ENCODE peak calls at places on chromosome 15, in eight cellular contexts. Z, B, T, R, G, U, S and O are unnamed samples.

GRCh38 chr15:73321496-73322344 is 47.0 kb downstream of the HCN4 start:
- DNase-seq in Z (no peak), B (no peak), T (no peak), R (no peak), G (no peak), U (no peak), S (no peak), O (no peak)

GRCh38 chr15:77033417-77033728 is 37.5 kb downstream of the TSPAN3 start:
- DNase-seq in Z (no peak), B (no peak), T (no peak), R (peak), G (no peak), U (no peak), S (no peak), O (no peak)

GRCh38 chr15:64092864-64093626 is 593 bp downstream of the CIAO2A start:
- DNase-seq in Z (no peak), B (peak), T (peak), R (peak), G (peak), U (no peak), S (peak), O (no peak)

GRCh38 chr15:83283813-83284562 is 476 bp downstream of the BNC1 start:
- DNase-seq in Z (no peak), B (no peak), T (no peak), R (no peak), G (no peak), U (peak), S (no peak), O (no peak)

GRCh38 chr15:77541421-77542181 is 91.1 kb downstream of the LINGO1 start:
- DNase-seq in Z (peak), B (peak), T (no peak), R (no peak), G (peak), U (no peak), S (peak), O (no peak)

GRCh38 chr15:79311901-79312553 is 1.1 kb downstream of the TMED3 start:
- DNase-seq in Z (no peak), B (no peak), T (no peak), R (no peak), G (no peak), U (no peak), S (no peak), O (no peak)

GRCh38 chr15:40338921-40339620 is 1.7 kb downstream of the CCDC9B start:
- DNase-seq in Z (no peak), B (peak), T (peak), R (peak), G (peak), U (no peak), S (peak), O (no peak)

GRCh38 chr15:52805351-52806283 is 15.5 kb upstream of the ONECUT1 start:
- DNase-seq in Z (no peak), B (no peak), T (no peak), R (no peak), G (no peak), U (no peak), S (no peak), O (no peak)

GRCh38 chr15:43872416-43873020 is 45.7 kb downstream of the WDR76 start:
- DNase-seq in Z (no peak), B (peak), T (peak), R (peak), G (peak), U (peak), S (no peak), O (peak)

GRCh38 chr15:65211157-65211982 is at the start of gene CILP:
- DNase-seq in Z (no peak), B (peak), T (peak), R (peak), G (peak), U (peak), S (peak), O (no peak)

GRCh38 chr15:64856429-64857145 is 14.9 kb downstream of the PLEKHO2 start:
- DNase-seq in Z (no peak), B (peak), T (no peak), R (peak), G (peak), U (peak), S (peak), O (no peak)

GRCh38 chr15:84570164-84570692 is 30.6 kb upstream of the ZSCAN2 start:
- DNase-seq in Z (peak), B (peak), T (no peak), R (peak), G (no peak), U (no peak), S (peak), O (no peak)

GRCh38 chr15:48097264-48097663 is 23.5 kb upstream of the SLC24A5 start:
- DNase-seq in Z (no peak), B (no peak), T (no peak), R (no peak), G (no peak), U (no peak), S (no peak), O (no peak)

GRCh38 chr15:45892182-45892581 is 257.4 kb downstream of the SQOR start:
- DNase-seq in Z (no peak), B (no peak), T (no peak), R (peak), G (no peak), U (no peak), S (no peak), O (no peak)

GRCh38 chr15:83734487-83734886 is 80.6 kb downstream of the ADAMTSL3 start:
- DNase-seq in Z (no peak), B (no peak), T (no peak), R (no peak), G (no peak), U (peak), S (no peak), O (no peak)

GRCh38 chr15:68843425-68844311 is 23.0 kb upstream of the ANP32A start:
- DNase-seq in Z (peak), B (no peak), T (peak), R (no peak), G (no peak), U (no peak), S (no peak), O (no peak)

GRCh38 chr15:69081310-69082004 is 67.0 kb downstream of the NOX5 start:
- DNase-seq in Z (no peak), B (peak), T (peak), R (peak), G (peak), U (peak), S (peak), O (no peak)

GRCh38 chr15:29773816-29774215 is 48.5 kb downstream of the TJP1 start:
- DNase-seq in Z (no peak), B (no peak), T (no peak), R (no peak), G (no peak), U (no peak), S (no peak), O (no peak)

GRCh38 chr15:28017423-28017924 is 81.6 kb downstream of the OCA2 start:
- DNase-seq in Z (no peak), B (no peak), T (no peak), R (no peak), G (no peak), U (no peak), S (no peak), O (no peak)

GRCh38 chr15:39589815-39590644 is 9.2 kb downstream of the THBS1 start:
- DNase-seq in Z (no peak), B (no peak), T (no peak), R (no peak), G (peak), U (no peak), S (no peak), O (no peak)

GRCh38 chr15:52369455-52369854 is 73.9 kb upstream of the MYO5C start:
- DNase-seq in Z (no peak), B (no peak), T (no peak), R (no peak), G (no peak), U (no peak), S (no peak), O (no peak)

GRCh38 chr15:71666723-71667122 is 143.6 kb upstream of the NR2E3 start:
- DNase-seq in Z (no peak), B (no peak), T (no peak), R (no peak), G (peak), U (no peak), S (no peak), O (no peak)

GRCh38 chr15:67135494-67135893 is 70.1 kb downstream of the SMAD3 start:
- DNase-seq in Z (no peak), B (no peak), T (no peak), R (no peak), G (peak), U (no peak), S (no peak), O (no peak)

GRCh38 chr15:58332676-58333400 is 99.0 kb upstream of the LIPC start:
- DNase-seq in Z (no peak), B (no peak), T (peak), R (no peak), G (peak), U (no peak), S (no peak), O (no peak)

GRCh38 chr15:71706461-71707229 is 103.7 kb upstream of the NR2E3 start:
- DNase-seq in Z (no peak), B (no peak), T (no peak), R (no peak), G (no peak), U (no peak), S (no peak), O (no peak)

GRCh38 chr15:64893481-64894394 is 18.0 kb upstream of the ANKDD1A start:
- DNase-seq in Z (peak), B (peak), T (peak), R (peak), G (peak), U (peak), S (peak), O (peak)

GRCh38 chr15:41919954-41920538 is 26.2 kb upstream of the SPTBN5 start:
- DNase-seq in Z (no peak), B (peak), T (peak), R (no peak), G (peak), U (peak), S (no peak), O (no peak)

GRCh38 chr15:27399236-27399635 is 428.3 kb downstream of the GABRG3 start:
- DNase-seq in Z (no peak), B (no peak), T (no peak), R (no peak), G (no peak), U (no peak), S (no peak), O (no peak)

GRCh38 chr15:31175484-31175883 is 74.0 kb upstream of the TRPM1 start:
- DNase-seq in Z (no peak), B (no peak), T (no peak), R (no peak), G (no peak), U (no peak), S (no peak), O (no peak)

GRCh38 chr15:70936326-70936725 is 43.7 kb downstream of the LRRC49 start:
- DNase-seq in Z (peak), B (no peak), T (no peak), R (no peak), G (peak), U (no peak), S (no peak), O (no peak)

GRCh38 chr15:66982816-66983215 is 82.6 kb upstream of the SMAD3 start:
- DNase-seq in Z (no peak), B (no peak), T (no peak), R (no peak), G (no peak), U (no peak), S (no peak), O (no peak)

GRCh38 chr15:39934415-39935044 is 615 bp downstream of the EIF2AK4 start:
- DNase-seq in Z (no peak), B (no peak), T (no peak), R (no peak), G (no peak), U (no peak), S (no peak), O (no peak)

GRCh38 chr15:53323197-53323596 is 436.3 kb downstream of the WDR72 start:
- DNase-seq in Z (no peak), B (no peak), T (no peak), R (no peak), G (no peak), U (no peak), S (no peak), O (no peak)

GRCh38 chr15:63465104-63465503 is 39.3 kb upstream of the USP3 start:
- DNase-seq in Z (no peak), B (no peak), T (no peak), R (no peak), G (peak), U (no peak), S (no peak), O (no peak)

GRCh38 chr15:98083203-98083910 is 122.9 kb downstream of the ARRDC4 start:
- DNase-seq in Z (no peak), B (no peak), T (no peak), R (no peak), G (no peak), U (no peak), S (no peak), O (no peak)

DNA sequence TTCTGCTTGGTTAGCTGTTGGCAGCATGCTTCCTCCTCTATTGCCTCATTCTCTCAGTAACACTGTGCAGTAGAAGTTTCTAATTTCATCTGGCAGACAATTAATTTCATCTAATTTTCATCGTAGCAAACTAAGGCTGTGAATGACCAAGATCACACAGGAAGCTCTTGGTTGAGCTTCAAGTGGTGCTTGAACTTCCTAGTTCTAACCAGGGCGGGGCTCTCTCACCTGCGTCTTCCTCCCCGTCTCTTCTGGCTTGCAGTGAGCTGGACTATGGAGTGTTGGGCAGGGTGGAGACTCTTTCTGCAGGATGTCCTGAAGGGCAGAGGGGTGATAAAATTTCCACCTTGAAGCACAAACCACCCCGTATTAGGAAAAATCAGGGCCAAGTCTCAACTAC is 2.0 kb upstream of the IL16 start:
- DNase-seq in Z (no peak), B (no peak), T (no peak), R (no peak), G (no peak), U (no peak), S (no peak), O (no peak)
- H3K4me3 ChIP-seq in Z (no peak), B (no peak), T (no peak), R (no peak), G (no peak), U (no peak), S (no peak), O (no peak)

DNA sequence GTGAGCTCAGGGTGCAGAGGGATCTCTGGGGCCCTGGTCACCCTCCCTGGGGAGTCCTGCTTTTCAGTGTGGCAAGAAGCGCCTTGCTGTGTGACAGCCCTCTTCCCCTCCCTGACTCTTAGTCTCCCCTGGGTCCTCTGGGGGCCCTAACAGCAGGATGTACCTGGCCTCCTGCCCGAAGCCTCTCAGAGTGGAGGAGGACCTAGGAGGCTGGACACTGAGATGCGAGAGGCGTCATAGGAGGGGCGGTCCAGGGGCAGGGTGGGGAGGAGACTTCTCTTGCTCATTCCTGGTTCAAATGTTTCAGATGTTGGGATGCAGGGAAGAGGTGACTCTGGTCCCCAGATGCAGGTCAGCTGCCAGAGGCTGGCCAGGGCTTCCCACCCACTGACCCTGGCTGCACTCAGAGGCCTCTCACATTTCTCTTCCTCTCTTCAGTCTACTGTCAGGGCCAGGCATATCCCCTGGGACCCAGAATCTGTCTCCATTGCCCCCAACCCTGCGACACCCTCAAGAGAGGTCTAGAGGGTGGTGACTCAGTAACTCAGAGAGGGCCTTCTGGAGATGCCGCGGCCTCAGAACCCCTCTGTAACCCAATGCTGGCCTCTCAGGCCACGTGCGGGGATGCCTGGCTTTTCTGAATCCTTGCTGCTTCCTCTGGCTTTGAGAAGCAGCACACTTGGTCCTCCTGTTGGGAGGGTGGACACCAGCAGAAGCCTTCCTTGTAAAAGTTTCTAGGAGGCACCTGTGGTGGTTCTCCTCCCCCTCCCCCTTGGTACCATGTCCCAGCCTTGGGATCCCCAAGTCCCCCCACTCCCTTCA is 25.9 kb downstream of the SNX33 start:
- DNase-seq in Z (peak), B (peak), T (peak), R (peak), G (peak), U (peak), S (peak), O (no peak)
- H3K27ac ChIP-seq in Z (peak), B (peak), T (peak), R (peak), G (peak), U (peak), S (peak), O (no peak)

GRCh38 chr15:101372960-101373525 is 78.0 kb upstream of the SNRPA1 start:
- DNase-seq in Z (no peak), B (no peak), T (no peak), R (no peak), G (no peak), U (no peak), S (no peak), O (no peak)
- H3K4me3 ChIP-seq in Z (no peak), B (no peak), T (no peak), R (no peak), G (no peak), U (no peak), S (no peak), O (no peak)

GRCh38 chr15:60539881-60540613 is 61.1 kb upstream of the ICE2 start:
- DNase-seq in Z (no peak), B (no peak), T (no peak), R (no peak), G (no peak), U (no peak), S (no peak), O (no peak)
- H3K27ac ChIP-seq in Z (no peak), B (no peak), T (no peak), R (no peak), G (no peak), U (no peak), S (no peak), O (no peak)

DNA sequence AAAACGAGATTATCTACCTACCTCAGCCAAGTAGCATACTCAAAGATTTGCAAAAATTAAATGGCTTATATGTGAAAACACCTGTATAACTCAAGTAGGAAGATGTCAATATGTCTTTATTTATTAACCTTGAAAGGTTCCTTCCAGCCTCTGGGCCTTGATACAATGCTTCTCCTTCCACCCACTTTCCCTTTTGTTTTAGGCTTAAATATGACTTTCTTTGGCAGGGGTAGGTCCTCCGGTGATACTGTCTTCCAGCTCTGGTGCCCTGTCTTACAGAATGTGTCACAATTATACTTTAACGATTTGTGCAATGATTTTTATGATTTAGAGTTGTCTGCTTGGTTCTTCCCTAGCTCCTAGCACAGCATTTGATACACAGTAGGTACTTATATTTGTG is 4.1 kb downstream of the LINS1 start:
- DNase-seq in Z (no peak), B (no peak), T (no peak), R (no peak), G (no peak), U (no peak), S (no peak), O (no peak)
- H3K4me3 ChIP-seq in Z (no peak), B (no peak), T (no peak), R (no peak), G (no peak), U (no peak), S (no peak), O (no peak)

GRCh38 chr15:88196961-88197360 is 59.6 kb downstream of the NTRK3 start:
- DNase-seq in Z (no peak), B (no peak), T (no peak), R (no peak), G (no peak), U (no peak), S (no peak), O (no peak)

GRCh38 chr15:88194162-88194561 is 62.4 kb downstream of the NTRK3 start:
- DNase-seq in Z (no peak), B (no peak), T (no peak), R (no peak), G (no peak), U (no peak), S (no peak), O (no peak)

GRCh38 chr15:88191806-88192165 is 64.8 kb downstream of the NTRK3 start:
- DNase-seq in Z (no peak), B (no peak), T (no peak), R (no peak), G (no peak), U (no peak), S (no peak), O (no peak)

GRCh38 chr15:88193415-88193814 is 63.1 kb downstream of the NTRK3 start:
- DNase-seq in Z (no peak), B (no peak), T (no peak), R (no peak), G (no peak), U (no peak), S (no peak), O (peak)
- H3K27ac ChIP-seq in Z (no peak), B (no peak), T (no peak), R (no peak), G (no peak), U (no peak), S (no peak), O (no peak)

DNA sequence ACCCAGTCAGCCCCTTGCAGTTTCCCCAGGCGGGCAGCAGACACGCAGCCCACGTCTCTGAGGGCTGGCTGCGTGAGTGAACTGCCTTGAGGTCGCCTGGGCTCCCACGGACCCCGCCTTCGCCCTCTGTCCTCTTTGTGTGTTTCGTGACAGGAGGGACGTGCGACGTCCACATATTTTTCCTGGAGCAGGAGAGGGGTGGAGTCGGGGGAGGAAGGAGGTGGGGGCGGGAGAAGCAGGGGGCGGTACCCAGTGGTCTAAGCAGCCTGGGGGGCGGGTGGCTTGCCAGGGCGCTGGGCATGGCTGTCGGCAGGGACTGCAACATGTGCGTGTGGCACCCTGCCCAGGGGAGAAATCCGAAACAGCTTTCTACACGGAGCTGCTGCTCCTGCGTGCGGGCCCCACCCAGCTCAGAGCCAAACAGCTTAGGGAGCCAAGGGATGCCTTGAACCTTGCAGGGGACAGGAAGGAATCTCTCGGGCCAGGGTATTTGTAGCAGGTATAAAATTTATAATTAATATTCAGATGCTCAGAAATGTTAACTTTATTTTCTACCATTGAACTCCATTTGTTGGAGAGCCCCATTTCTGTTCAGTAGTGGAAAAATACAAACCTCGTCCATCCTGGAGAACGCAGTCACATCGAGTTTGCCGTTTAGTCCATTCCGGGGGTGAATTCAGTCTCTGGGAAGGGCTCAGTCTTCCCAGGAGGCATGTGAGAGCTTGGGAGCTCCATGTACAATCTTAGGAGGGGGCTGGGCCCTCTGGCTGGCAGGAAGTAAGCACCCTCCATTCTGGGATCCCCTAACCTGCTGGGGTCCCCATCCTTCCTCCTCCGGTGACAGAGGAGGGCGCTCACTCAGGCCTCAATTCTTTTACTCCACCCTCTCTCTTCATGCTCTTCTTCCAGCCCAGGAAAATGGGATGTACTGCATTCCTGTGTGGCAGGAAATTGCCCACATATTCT is 79.1 kb upstream of the MEF2A start:
- DNase-seq in Z (peak), B (peak), T (no peak), R (peak), G (peak), U (peak), S (peak), O (no peak)
- H3K4me3 ChIP-seq in Z (peak), B (peak), T (peak), R (peak), G (peak), U (peak), S (peak), O (peak)